ENCODE peak calls at places on chromosomes 5 and 9, in four cellular contexts. N is HepG2, Y is SK-N-SH, H is GM12878. S is an unnamed sample.

GRCh38 chr5:105745111-105745510 is 1925.6 kb downstream of the EFNA5 start:
- DNase-seq in H (no peak), N (no peak), Y (no peak), S (no peak)

GRCh38 chr5:147452137-147452838 is 57.6 kb downstream of the DPYSL3 start:
- DNase-seq in N (no peak), Y (peak; percentile 20), H (no peak), S (peak; percentile 66)

GRCh38 chr9:84781431-84781830 is 111.9 kb downstream of the NTRK2 start:
- DNase-seq in N (peak; percentile 23), H (no peak), Y (peak; percentile 15), S (no peak)

GRCh38 chr5:43120720-43121564 is at the start of gene ZNF131:
- DNase-seq in H (peak; percentile 87), N (peak; percentile 89), Y (peak; percentile 95), S (peak; percentile 89)

GRCh38 chr5:177403194-177403825 is 2.8 kb upstream of the PFN3 start:
- DNase-seq in N (no peak), Y (no peak), H (no peak), S (peak; percentile 74)

GRCh38 chr5:93532370-93532769 is 48.6 kb downstream of the NR2F1-AS1 start:
- DNase-seq in N (peak; percentile 2), H (no peak), Y (no peak), S (no peak)

GRCh38 chr9:28866951-28867350 is 1293.7 kb upstream of the C9orf72 start:
- DNase-seq in H (no peak), Y (no peak), N (no peak), S (no peak)

GRCh38 chr9:70614786-70615565 is 200.5 kb upstream of the KLF9 start:
- DNase-seq in Y (no peak), H (no peak), N (no peak), S (no peak)

GRCh38 chr9:93645149-93645889 is 68.9 kb downstream of the PHF2 start:
- DNase-seq in N (no peak), H (no peak), Y (no peak), S (no peak)

GRCh38 chr5:39209924-39210323 is 9.4 kb downstream of the FYB1 start:
- DNase-seq in N (no peak), Y (no peak), H (no peak), S (no peak)

DNA sequence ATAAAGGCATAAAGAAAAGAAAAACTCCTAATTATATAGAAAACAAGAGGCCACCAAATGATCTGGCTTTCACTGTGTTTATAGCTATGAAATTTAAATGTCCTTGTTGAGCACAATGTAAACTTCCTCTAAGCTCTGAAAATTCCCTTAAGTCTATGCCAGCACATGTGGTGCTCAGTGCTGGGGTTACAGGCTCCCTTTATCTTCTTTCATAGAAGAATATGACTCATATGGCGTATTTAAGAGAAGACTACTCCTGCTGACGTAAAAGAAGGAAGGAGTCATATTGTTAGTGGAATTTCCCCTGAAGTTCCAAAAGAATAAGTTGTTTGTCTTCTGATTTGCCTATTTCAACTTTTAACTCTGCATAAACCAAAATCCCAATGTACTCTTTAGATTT is 30.4 kb downstream of the RNF145 start:
- DNase-seq in Y (no peak), H (peak; percentile 51), N (peak; percentile 29), S (no peak)
- TF ChIP-seq TCF12 in Y (peak; percentile 82), H (no peak), N (no peak), S (no peak)

GRCh38 chr9:132350861-132351315 is 3.9 kb downstream of the SETX start:
- DNase-seq in H (no peak), N (no peak), Y (no peak), S (no peak)
- H3K9ac ChIP-seq in H (peak overlapping the region; percentile 54), N (no peak overlapping the region), Y (no peak overlapping the region), S (no peak overlapping the region)

DNA sequence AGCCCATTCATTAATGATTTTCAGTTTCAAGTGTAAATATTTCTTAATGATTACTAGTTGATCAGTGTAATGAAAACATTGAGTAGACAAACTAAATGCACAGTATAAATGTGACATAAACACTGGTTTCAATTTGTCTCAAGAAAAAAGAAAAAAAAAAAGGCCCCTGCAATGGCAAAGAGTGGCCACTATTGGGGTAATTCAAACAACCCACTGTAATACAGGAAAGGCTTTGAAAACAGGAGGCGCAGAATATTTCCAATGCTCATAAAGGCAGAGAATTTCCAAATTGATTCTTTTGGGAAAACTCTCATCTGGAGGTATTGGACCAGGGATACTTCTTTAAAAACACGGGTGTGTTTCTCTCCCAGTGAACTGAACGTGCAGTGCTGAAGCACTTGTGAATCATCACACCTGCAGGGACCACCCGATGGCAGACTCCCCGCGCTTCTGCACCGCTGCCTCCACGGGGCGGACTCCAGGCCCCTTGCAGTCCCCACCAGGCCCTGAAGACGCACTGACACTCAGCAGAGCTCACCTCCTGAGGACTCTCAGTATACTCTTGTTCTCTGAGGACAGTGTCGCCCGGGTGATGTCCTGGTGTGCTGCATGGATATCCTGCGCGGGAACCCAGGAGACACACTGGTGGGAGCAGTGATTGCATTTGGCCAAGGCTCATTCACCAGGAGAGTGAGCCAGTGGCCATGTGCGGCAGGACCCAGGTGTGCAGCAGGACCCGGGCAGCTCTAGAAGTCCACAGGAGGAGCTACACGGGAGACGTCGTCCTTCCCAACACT is 227.6 kb upstream of the IRX4 start:
- DNase-seq in N (no peak), H (no peak), Y (no peak), S (no peak)
- TF ChIP-seq TCF12 in N (no peak), H (no peak), Y (no peak), S (no peak)

GRCh38 chr9:77647267-77647658 is 859 bp downstream of the GNA14 start:
- DNase-seq in N (no peak), Y (no peak), H (no peak), S (no peak)
- H3K9ac ChIP-seq in N (no peak overlapping the region), Y (no peak overlapping the region), H (no peak overlapping the region), S (peak overlapping the region; percentile 34)

S was measured in H1.